ENCODE peak calls at places on chromosomes 13 and 19, in four cellular contexts. R is NCI-H1930, F is HTR-8/SVneo, P is nucleus accumbens. N is an unnamed sample.

GRCh38 chr13:25860862-25861261 is 191.0 kb downstream of the SHISA2 start:
- DNase-seq in R (no peak), F (peak; percentile 35), P (no peak), N (no peak)

GRCh38 chr13:97762141-97762540 is 191.3 kb upstream of the IPO5 start:
- DNase-seq in R (no peak), F (no peak), P (no peak), N (no peak)

GRCh38 chr13:72141845-72142470 is 275.0 kb upstream of the DACH1 start:
- DNase-seq in R (no peak), F (no peak), P (no peak), N (no peak)

GRCh38 chr13:75860935-75861334 is 224.8 kb downstream of the LMO7 start:
- DNase-seq in R (no peak), F (no peak), P (no peak), N (no peak)

GRCh38 chr19:42380155-42380554 is 9.9 kb downstream of the CNFN start:
- DNase-seq in R (no peak), F (no peak), P (no peak), N (no peak)

GRCh38 chr19:1105873-1106840 is 2.4 kb downstream of the GPX4 start:
- DNase-seq in R (no peak), F (no peak), P (no peak), N (no peak)

GRCh38 chr13:51179432-51179971 is 42.7 kb upstream of the FAM124A start:
- DNase-seq in R (no peak), F (no peak), P (no peak), N (no peak)

GRCh38 chr13:107210216-107211010 is 642.5 kb upstream of the ARGLU1 start:
- DNase-seq in R (peak; percentile 90), F (no peak), P (no peak), N (no peak)

GRCh38 chr19:9054768-9055167 is 32.1 kb upstream of the OR1M1 start:
- DNase-seq in R (no peak), F (no peak), P (no peak), N (no peak)

GRCh38 chr19:7337380-7338194 is 11.2 kb upstream of the ARHGEF18 start:
- DNase-seq in R (no peak), F (no peak), P (no peak), N (no peak)

GRCh38 chr19:4967738-4968461 is 1.0 kb upstream of the KDM4B start:
- DNase-seq in R (no peak), F (no peak), P (no peak), N (no peak)

GRCh38 chr19:55080915-55081772 is 5.5 kb downstream of the EPS8L1 start:
- DNase-seq in R (peak; percentile 84), F (peak; percentile 71), P (no peak), N (peak; percentile 65)

GRCh38 chr19:55492362-55492944 is 4.2 kb downstream of the SSC5D start:
- DNase-seq in R (no peak), F (no peak), P (no peak), N (no peak)

GRCh38 chr13:78657699-78658629 is 991 bp downstream of the OBI1 start:
- DNase-seq in R (no peak), F (peak; percentile 2), P (no peak), N (peak; percentile 1)

GRCh38 chr19:10251792-10252694 is at the start of gene MRPL4:
- DNase-seq in R (peak; percentile 92), F (peak; percentile 99), P (peak; percentile 91), N (peak; percentile 98)

GRCh38 chr13:66222127-66222526 is 1008.0 kb downstream of the PCDH9 start:
- DNase-seq in R (no peak), F (no peak), P (no peak), N (no peak)

GRCh38 chr13:76533251-76533650 is 353.0 kb downstream of the KCTD12 start:
- DNase-seq in R (no peak), F (no peak), P (no peak), N (no peak)

GRCh38 chr13:46679369-46680180 is 117.4 kb downstream of the ESD start:
- DNase-seq in R (no peak), F (no peak), P (no peak), N (no peak)